ENCODE peak calls at places on chromosome 14, in ten cellular contexts. W is CD4-positive, alpha-beta memory T cell; P is ovary; D is colonic mucosa; K is foreskin keratinocyte; Z is A673; A is hepatocyte; V is CD4-positive, alpha-beta T cell; B is kidney; O is ascending aorta. L is an unnamed sample.

GRCh38 chr14:29648045-29648444 is 279.6 kb downstream of the PRKD1 start:
- DNase-seq in W (no peak), P (no peak), D (no peak), K (peak; percentile 15), Z (peak; percentile 24), A (no peak), V (no peak), B (no peak), O (no peak), L (no peak)

GRCh38 chr14:89504602-89505320 is 87.7 kb upstream of the FOXN3 start:
- DNase-seq in W (no peak), P (no peak), D (no peak), K (peak; percentile 34), Z (no peak), A (no peak), V (no peak), B (no peak), O (peak; percentile 65), L (no peak)

GRCh38 chr14:20934148-20934762 is 21.0 kb upstream of the RNASE2 start:
- DNase-seq in W (no peak), P (no peak), D (no peak), K (no peak), Z (peak; percentile 73), A (peak; percentile 36), V (no peak), B (no peak), O (peak; percentile 65), L (no peak)

GRCh38 chr14:94480809-94481208 is 4.8 kb upstream of the SERPINA9 start:
- DNase-seq in W (no peak), P (no peak), D (no peak), K (no peak), Z (no peak), A (peak; percentile 23), V (no peak), B (no peak), O (no peak), L (no peak)

GRCh38 chr14:94392510-94392935 is 4.1 kb upstream of the SERPINA1 start:
- DNase-seq in W (peak; percentile 21), P (no peak), D (no peak), K (no peak), Z (peak; percentile 31), A (peak; percentile 23), V (no peak), B (no peak), O (peak; percentile 67), L (no peak)

GRCh38 chr14:88476375-88476774 is 78.4 kb downstream of the PTPN21 start:
- DNase-seq in W (no peak), P (no peak), D (no peak), K (no peak), Z (no peak), A (no peak), V (no peak), B (no peak), O (no peak), L (no peak)

GRCh38 chr14:89779707-89780106 is 174.8 kb downstream of the EFCAB11 start:
- DNase-seq in W (no peak), P (no peak), D (no peak), K (no peak), Z (no peak), A (no peak), V (no peak), B (no peak), O (no peak), L (no peak)

GRCh38 chr14:66056926-66057552 is 429.1 kb upstream of the CCDC196 start:
- DNase-seq in W (no peak), P (no peak), D (peak; percentile 38), K (no peak), Z (no peak), A (no peak), V (no peak), B (no peak), O (no peak), L (no peak)

GRCh38 chr14:61766136-61766535 is 3.9 kb downstream of the SNAPC1 start:
- DNase-seq in W (no peak), P (no peak), D (no peak), K (peak; percentile 64), Z (no peak), A (no peak), V (no peak), B (no peak), O (no peak), L (no peak)

GRCh38 chr14:47155395-47155794 is 503.8 kb upstream of the RPL10L start:
- DNase-seq in W (no peak), P (no peak), D (no peak), K (no peak), Z (no peak), A (no peak), V (no peak), B (peak; percentile 53), O (no peak), L (no peak)

GRCh38 chr14:72830786-72831583 is 62.9 kb downstream of the DPF3 start:
- DNase-seq in W (no peak), P (peak; percentile 75), D (peak; percentile 95), K (no peak), Z (no peak), A (peak; percentile 39), V (no peak), B (no peak), O (no peak), L (no peak)

GRCh38 chr14:35423621-35424020 is 19.1 kb upstream of the NFKBIA start:
- DNase-seq in W (no peak), P (no peak), D (no peak), K (no peak), Z (no peak), A (no peak), V (no peak), B (no peak), O (no peak), L (no peak)

GRCh38 chr14:35416108-35416750 is 11.7 kb upstream of the NFKBIA start:
- DNase-seq in W (peak; percentile 54), P (no peak), D (no peak), K (no peak), Z (no peak), A (no peak), V (no peak), B (no peak), O (no peak), L (no peak)

GRCh38 chr14:35418093-35418492 is 13.5 kb upstream of the NFKBIA start:
- DNase-seq in W (no peak), P (no peak), D (no peak), K (no peak), Z (no peak), A (no peak), V (no peak), B (no peak), O (no peak), L (no peak)

GRCh38 chr14:35419429-35419841 is 14.9 kb upstream of the NFKBIA start:
- DNase-seq in W (no peak), P (no peak), D (no peak), K (peak; percentile 35), Z (no peak), A (no peak), V (no peak), B (no peak), O (no peak), L (no peak)

DNA sequence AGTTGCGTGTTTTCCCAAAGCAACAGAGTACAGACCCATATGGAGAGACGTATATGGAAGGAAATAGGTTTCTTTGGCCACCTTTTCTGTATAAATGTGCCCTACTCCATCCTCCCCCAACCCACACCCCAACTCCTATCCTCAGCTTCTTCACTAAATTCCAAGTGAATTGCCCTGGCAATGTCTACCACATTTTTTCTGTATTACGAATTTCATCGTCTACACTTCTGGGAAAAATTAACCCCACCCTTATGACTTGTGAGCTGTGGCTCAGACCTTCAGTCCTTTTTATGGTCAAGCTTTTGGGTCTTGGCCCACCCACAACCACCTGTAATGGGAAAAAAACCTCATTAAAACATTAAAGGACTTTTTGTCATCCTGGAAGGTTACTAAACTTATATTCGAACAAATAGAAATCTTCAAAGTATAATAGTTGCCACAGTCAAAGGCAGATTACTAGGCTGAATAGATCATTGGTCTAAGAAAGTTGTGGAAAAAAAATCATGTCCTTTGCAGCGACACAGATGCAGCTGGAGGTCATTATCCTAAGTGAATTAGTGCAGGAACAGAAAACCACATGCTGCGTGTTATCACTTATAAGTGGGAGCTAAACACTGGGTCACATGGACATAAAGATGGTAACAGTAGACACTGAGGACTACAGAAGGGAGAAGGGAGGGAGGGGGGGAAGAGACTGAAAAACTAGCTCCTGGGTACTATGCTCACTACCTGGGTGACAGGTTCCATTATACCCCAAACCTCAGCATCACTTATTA is 15.7 kb upstream of the NFKBIA start:
- DNase-seq in W (no peak), P (no peak), D (no peak), K (peak; percentile 60), Z (no peak), A (no peak), V (no peak), B (no peak), O (no peak), L (no peak)
- H3K27ac ChIP-seq in W (no peak overlapping the region), P (no peak overlapping the region), D (no peak overlapping the region), K (no peak overlapping the region), Z (no peak overlapping the region), A (no peak overlapping the region), V (no peak overlapping the region), B (no peak overlapping the region), O (peak overlapping the region; percentile 58), L (no peak overlapping the region)

GRCh38 chr14:100654025-100654813 is 67.0 kb upstream of the BEGAIN start:
- DNase-seq in W (no peak), P (no peak), D (no peak), K (no peak), Z (no peak), A (no peak), V (no peak), B (no peak), O (no peak), L (no peak)
- H3K27ac ChIP-seq in W (no peak overlapping the region), P (no peak overlapping the region), D (no peak overlapping the region), K (no peak overlapping the region), Z (no peak overlapping the region), A (no peak overlapping the region), V (no peak overlapping the region), B (no peak overlapping the region), O (no peak overlapping the region), L (peak overlapping the region; percentile 64)

GRCh38 chr14:103449762-103450161 is 64.5 kb downstream of the MARK3 start:
- DNase-seq in W (no peak), P (no peak), D (no peak), K (no peak), Z (no peak), A (no peak), V (no peak), B (no peak), O (no peak), L (no peak)
- H3K27ac ChIP-seq in W (no peak overlapping the region), P (no peak overlapping the region), D (no peak overlapping the region), K (no peak overlapping the region), Z (no peak overlapping the region), A (no peak overlapping the region), V (no peak overlapping the region), B (no peak overlapping the region), O (no peak overlapping the region), L (no peak overlapping the region)

DNA sequence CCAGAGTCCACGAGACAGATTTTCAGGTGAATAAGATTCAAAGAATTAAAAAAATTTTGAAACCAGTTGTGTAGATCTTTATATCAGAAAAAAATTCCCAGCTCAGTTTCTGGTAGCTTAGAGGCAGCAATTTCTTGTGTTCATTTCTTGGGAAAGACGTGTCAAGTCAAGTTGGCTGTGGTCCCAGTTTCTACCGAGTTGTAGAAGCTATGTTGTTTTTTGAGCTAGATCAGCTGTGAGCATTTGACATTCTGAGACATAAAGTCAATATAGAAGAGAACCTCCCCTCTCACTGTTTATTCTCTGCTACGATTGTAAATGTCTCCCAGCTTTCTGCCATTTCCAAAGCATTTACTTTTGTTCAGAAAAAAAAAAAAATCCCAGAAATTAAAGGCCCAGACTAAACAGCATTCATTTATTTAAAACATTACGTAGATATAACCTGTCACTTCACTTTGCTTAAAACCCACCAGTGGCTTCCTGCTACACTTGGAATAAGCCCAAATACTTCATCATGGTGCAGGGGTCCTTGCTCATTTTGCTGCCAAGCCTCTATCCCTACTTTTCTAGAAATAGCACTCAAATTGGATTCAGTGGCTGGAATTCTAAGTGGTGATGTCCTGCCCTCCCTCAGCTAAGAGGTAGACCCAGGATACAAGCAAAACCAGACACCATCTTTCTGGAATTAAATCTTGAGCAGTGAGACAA is 20.6 kb upstream of the PYGL start:
- DNase-seq in W (no peak), P (no peak), D (peak; percentile 57), K (peak; percentile 85), Z (peak; percentile 64), A (peak; percentile 88), V (no peak), B (no peak), O (peak; percentile 87), L (peak; percentile 10)
- H3K27ac ChIP-seq in W (no peak overlapping the region), P (no peak overlapping the region), D (peak overlapping the region; percentile 12), K (peak overlapping the region; percentile 62), Z (no peak overlapping the region), A (peak overlapping the region; percentile 48), V (no peak overlapping the region), B (no peak overlapping the region), O (no peak overlapping the region), L (no peak overlapping the region)

L was measured in caudate nucleus.